ENCODE peak calls at places on chromosomes 5 and 9, in five cellular contexts. E is fibroblast of lung, C is HepG2, F is H1, M is IMR-90. W is an unnamed sample.

GRCh38 chr5:168782172-168782571 is 203.0 kb upstream of the PANK3 start:
- DNase-seq in M (no peak), C (no peak), F (no peak), E (no peak), W (no peak)

GRCh38 chr9:135076143-135076875 is 11.2 kb upstream of the OLFM1 start:
- DNase-seq in M (no peak), E (no peak), F (no peak), C (no peak), W (no peak)

GRCh38 chr9:122180633-122181032 is 20.9 kb downstream of the MORN5 start:
- DNase-seq in F (no peak), M (peak), E (peak), C (peak), W (no peak)

GRCh38 chr9:125325821-125326220 is 64.2 kb downstream of the GAPVD1 start:
- DNase-seq in M (peak), E (no peak), F (no peak), C (no peak), W (no peak)

GRCh38 chr9:78300209-78300608 is 3.3 kb downstream of the PSAT1 start:
- DNase-seq in E (no peak), F (no peak), M (no peak), C (peak), W (no peak)

GRCh38 chr9:110252509-110253139 is 3.7 kb downstream of the TXN start:
- DNase-seq in F (no peak), C (peak), E (no peak), M (no peak), W (no peak)

GRCh38 chr5:159412284-159413046 is 82.2 kb upstream of the IL12B start:
- DNase-seq in M (no peak), C (no peak), F (no peak), E (no peak), W (peak)

GRCh38 chr5:175678074-175678473 is 20.2 kb downstream of the HRH2 start:
- DNase-seq in E (no peak), M (no peak), C (no peak), F (no peak), W (no peak)

GRCh38 chr9:95822583-95823431 is 52.7 kb upstream of the ERCC6L2 start:
- DNase-seq in M (peak), E (peak), C (no peak), F (no peak), W (no peak)

GRCh38 chr5:103256178-103256577 is 2.4 kb upstream of the MACIR start:
- DNase-seq in C (peak), E (no peak), F (no peak), M (no peak), W (no peak)
- TF ChIP-seq CTCF in C (peak), E (peak), F (no peak), M (no peak), W (no peak)

GRCh38 chr5:87340716-87341115 is 72.0 kb downstream of the CCNH start:
- DNase-seq in M (no peak), E (no peak), C (no peak), F (no peak), W (no peak)

DNA sequence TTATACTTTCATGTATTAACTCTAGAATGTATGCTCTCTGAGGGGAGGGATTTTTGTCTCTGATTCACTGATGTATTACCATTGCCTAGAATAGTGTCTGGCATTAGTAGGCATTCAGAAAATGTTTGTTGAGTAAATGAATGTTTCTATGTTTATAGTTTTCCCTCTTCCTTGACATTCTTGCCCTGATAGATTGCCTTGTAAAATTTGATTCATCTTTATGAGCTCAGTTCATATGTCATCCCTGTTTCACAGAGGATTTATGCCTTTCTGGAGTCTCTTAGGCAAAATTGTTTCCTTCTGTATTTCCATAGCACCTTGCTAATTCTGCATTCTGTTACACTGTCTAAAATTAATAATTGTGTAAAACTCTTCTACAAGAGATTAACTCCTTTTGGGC is 72.3 kb downstream of the RASA1 start:
- DNase-seq in M (no peak), E (no peak), C (no peak), F (no peak), W (no peak)
- H3K9ac ChIP-seq in M (no peak), E (no peak), C (no peak), F (no peak), W (no peak)

GRCh38 chr9:108271646-108272349 is 584.0 kb downstream of the ACTL7B start:
- DNase-seq in F (no peak), C (peak), M (peak), E (peak), W (peak)

GRCh38 chr9:108271236-108271635 is 584.5 kb downstream of the ACTL7B start:
- DNase-seq in F (no peak), C (no peak), E (no peak), M (no peak), W (no peak)

GRCh38 chr9:108272350-108272899 is 583.4 kb downstream of the ACTL7B start:
- DNase-seq in F (no peak), C (peak), M (peak), E (peak), W (peak)

GRCh38 chr9:108269421-108269820 is 586.4 kb downstream of the ACTL7B start:
- DNase-seq in F (no peak), E (no peak), C (no peak), M (no peak), W (no peak)

GRCh38 chr9:108270041-108270440 is 585.7 kb downstream of the ACTL7B start:
- DNase-seq in C (no peak), F (no peak), M (peak), E (no peak), W (no peak)
- TF ChIP-seq CTCF in C (peak), F (no peak), M (peak), E (no peak), W (no peak)

DNA sequence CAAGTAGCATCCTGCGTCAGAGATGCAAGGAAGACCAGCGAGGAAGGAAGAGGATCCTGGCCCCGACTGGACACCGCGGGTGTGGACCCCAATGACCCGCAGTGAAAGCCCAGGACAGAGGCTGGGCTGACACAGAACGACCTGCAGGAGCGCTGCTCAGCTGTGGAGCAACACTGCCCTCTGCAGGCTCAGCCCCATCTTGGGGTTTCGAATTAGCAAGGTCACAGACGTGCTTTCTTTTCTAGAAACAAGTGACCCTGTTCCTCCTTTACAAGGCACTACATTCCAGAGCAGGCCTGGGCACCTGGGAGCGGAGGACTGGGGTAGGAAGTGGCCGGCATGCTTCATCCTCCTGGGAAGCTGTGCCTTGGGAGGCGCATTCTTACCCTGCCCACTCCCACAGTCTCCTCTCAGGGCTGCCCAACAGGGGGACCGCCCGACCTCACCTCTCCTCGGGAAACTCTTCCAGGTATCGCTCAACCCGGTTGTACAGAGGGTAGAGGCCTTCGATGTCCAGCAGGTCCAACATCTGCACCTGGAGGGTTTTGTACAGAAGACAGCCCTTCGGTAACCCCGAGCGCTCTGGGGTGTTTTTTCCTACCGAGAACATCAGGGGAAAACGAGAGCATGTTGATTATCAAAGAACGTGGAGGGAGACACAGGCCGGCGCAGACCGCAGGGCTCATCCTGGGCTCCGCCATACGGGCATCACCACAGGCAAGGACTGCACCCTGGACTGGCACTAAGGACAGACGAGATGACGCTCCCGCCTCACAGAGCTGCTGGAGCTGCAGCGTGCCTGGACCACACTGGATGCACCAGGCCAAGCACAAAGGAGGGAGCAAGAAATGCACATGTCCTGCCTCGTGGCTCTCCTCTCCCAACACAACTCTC is 35.0 kb downstream of the IPPK start:
- DNase-seq in E (peak), F (peak), M (peak), C (peak), W (peak)
- H3K9ac ChIP-seq in E (no peak), F (no peak), M (no peak), C (no peak), W (no peak)

DNA sequence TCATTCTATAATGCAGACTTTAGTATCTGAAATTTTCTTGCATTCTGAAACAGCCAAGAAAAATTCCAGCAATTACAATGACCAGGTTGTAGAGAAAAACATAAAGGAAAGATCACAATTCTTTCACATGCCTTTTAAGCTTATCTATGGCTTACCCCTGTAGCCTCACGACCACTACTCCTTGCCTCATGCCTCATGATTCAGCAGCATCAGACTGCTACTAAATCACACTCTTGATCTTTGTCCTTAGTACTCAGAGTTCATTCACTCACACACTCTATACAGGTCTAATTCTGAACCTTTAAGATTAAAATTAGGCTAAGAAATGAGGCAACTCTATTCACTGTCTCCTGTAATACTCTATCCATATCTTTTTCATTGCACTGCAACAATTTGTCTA is 415.1 kb downstream of the MLLT3 start:
- DNase-seq in E (no peak), M (no peak), F (no peak), C (no peak), W (no peak)
- TF ChIP-seq CTCF in E (no peak), M (no peak), F (no peak), C (no peak), W (no peak)

GRCh38 chr5:44740655-44741054 is 68.1 kb upstream of the MRPS30 start:
- DNase-seq in F (no peak), E (no peak), C (no peak), M (no peak), W (no peak)
- H3K9ac ChIP-seq in F (no peak), E (no peak), C (no peak), M (no peak), W (no peak)

DNA sequence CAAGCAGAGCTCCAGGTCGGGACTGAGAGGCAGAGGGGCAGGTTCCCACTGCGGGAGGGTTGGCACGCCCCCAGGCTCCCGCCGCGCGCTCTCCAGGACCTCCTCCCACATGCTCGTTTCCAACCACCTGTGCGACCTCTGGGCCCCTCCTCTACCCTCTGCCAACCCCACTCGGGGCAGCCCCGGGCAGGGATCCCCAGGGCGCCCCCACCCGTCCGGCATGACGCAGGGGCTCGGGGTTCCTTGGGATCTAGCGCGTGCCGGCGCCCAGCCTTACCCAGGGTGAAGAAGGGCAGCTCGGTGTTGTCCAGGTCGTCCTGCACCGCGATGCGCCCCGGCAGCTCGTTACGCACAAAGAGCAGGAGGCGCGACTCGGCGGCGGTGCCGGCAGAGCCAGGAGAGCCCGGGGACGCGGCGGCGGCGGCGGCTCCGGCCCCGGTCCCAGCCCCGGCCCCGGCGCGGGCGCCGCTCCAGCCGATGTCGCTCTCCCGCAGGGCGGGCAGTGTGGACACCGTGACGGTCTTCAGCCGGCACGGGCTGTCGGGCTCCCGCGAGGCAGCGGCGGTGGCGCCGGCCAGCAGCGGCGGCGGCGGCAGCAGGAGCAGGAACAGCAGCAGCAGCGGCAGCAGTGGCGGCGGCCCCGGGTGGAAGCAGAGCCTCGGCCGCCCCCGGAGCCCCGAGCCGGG is 494 bp downstream of the ASTN2 start:
- DNase-seq in F (no peak), M (no peak), E (no peak), C (no peak), W (no peak)
- TF ChIP-seq CTCF in F (no peak), M (no peak), E (no peak), C (no peak), W (no peak)

GRCh38 chr5:57768771-57769170 is 286.2 kb upstream of the ACTBL2 start:
- DNase-seq in C (no peak), E (peak), M (no peak), F (no peak), W (no peak)
- H3K9ac ChIP-seq in C (no peak), E (no peak), M (no peak), F (no peak), W (no peak)

DNA sequence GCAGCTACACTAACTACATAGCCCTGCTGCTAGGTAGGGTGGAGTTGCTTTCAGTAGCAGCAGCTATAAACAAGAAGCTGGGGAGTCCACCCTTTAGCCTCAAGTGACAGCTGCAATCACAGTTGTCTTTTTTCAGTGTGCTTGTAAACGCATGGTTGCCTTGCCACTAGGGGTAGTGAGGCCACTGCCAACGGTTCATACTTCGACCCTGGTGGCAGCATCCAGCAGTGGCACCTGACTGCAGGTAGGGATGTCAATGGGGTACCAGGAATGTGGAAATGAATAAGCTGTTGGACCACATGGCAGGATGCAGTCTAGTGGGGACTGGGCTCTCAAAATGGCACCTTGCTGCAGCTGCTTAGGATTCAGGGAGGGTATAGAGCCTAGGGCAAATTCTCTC is 367.2 kb downstream of the RASEF start:
- DNase-seq in C (no peak), M (no peak), F (no peak), E (no peak), W (no peak)
- TF ChIP-seq CTCF in C (no peak), M (no peak), F (peak), E (no peak), W (no peak)